ENCODE peak calls at places on chromosomes 13 and 19, in nine cellular contexts. Q, J, T, O, X, S, K, E and H are unnamed samples.

GRCh38 chr13:21826214-21827015 is 155.5 kb downstream of the FGF9 start:
- ATAC-seq in Q (no peak), K (no peak), O (no peak), S (no peak), J (no peak), T (no peak), E (no peak), X (no peak), H (no peak)

GRCh38 chr19:50772408-50773311 is 2.4 kb downstream of the GPR32 start:
- ATAC-seq in Q (no peak), O (no peak), E (no peak), J (no peak), X (no peak), S (no peak), T (peak; percentile 49), K (no peak), H (no peak)

GRCh38 chr19:55014714-55015113 is 23.4 kb downstream of the GP6 start:
- ATAC-seq in X (peak; percentile 7), J (no peak), O (no peak), K (no peak), E (peak; percentile 93), S (peak; percentile 20), Q (peak; percentile 90), T (peak; percentile 92), H (peak; percentile 50)

GRCh38 chr19:51354742-51355148 is 11.4 kb downstream of the ETFB start:
- ATAC-seq in Q (no peak), K (no peak), J (peak; percentile 67), T (peak; percentile 85), S (no peak), O (peak; percentile 64), X (no peak), E (no peak), H (no peak)

GRCh38 chr19:2478324-2478755 is 2.4 kb downstream of the GADD45B start:
- ATAC-seq in Q (peak; percentile 21), E (no peak), J (peak; percentile 8), T (no peak), X (peak; percentile 37), O (no peak), S (peak; percentile 5), K (no peak), H (peak; percentile 6)

GRCh38 chr13:42492372-42492920 is 81.5 kb upstream of the TNFSF11 start:
- ATAC-seq in S (no peak), E (no peak), T (no peak), K (no peak), X (no peak), O (no peak), Q (no peak), J (no peak), H (no peak)

GRCh38 chr13:77207943-77208342 is 119.0 kb downstream of the MYCBP2 start:
- ATAC-seq in Q (no peak), S (no peak), E (no peak), O (no peak), J (peak; percentile 23), K (no peak), T (no peak), X (no peak), H (no peak)

GRCh38 chr19:29527500-29528328 is 1.9 kb downstream of the VSTM2B start:
- ATAC-seq in S (no peak), X (no peak), J (no peak), Q (no peak), E (peak; percentile 7), K (no peak), T (no peak), O (no peak), H (no peak)

GRCh38 chr19:42114412-42114811 is 17.8 kb downstream of the POU2F2 start:
- ATAC-seq in Q (no peak), O (no peak), K (no peak), E (no peak), J (no peak), T (no peak), X (peak; percentile 68), S (no peak), H (no peak)

GRCh38 chr13:110246530-110246929 is 60.4 kb downstream of the COL4A1 start:
- ATAC-seq in X (no peak), K (no peak), Q (no peak), S (no peak), O (no peak), J (no peak), T (no peak), E (no peak), H (no peak)

GRCh38 chr13:112027250-112027649 is 39.7 kb upstream of the SOX1 start:
- ATAC-seq in J (no peak), K (no peak), S (no peak), T (no peak), X (no peak), O (no peak), Q (no peak), E (no peak), H (no peak)